ENCODE peak calls at places on chromosomes 5 and 9, in five cellular contexts. P is OCI-LY7, C is adrenal gland, Q is AG09309, U is lower leg skin. N is an unnamed sample.

GRCh38 chr9:4684820-4685219 is 5.5 kb downstream of the CDC37L1 start:
- DNase-seq in P (no peak), Q (no peak), C (no peak), U (no peak), N (no peak)

GRCh38 chr9:135474915-135475314 is 4.7 kb upstream of the PPP1R26 start:
- DNase-seq in C (no peak), Q (no peak), P (peak; percentile 25), U (no peak), N (no peak)

GRCh38 chr9:112112941-112113399 is 62.1 kb downstream of the SUSD1 start:
- DNase-seq in U (no peak), P (peak; percentile 10), Q (no peak), C (no peak), N (no peak)

GRCh38 chr5:39638803-39639202 is 214.0 kb upstream of the DAB2 start:
- DNase-seq in U (no peak), P (no peak), C (no peak), Q (no peak), N (no peak)

GRCh38 chr9:32596096-32596865 is 23.3 kb upstream of the NDUFB6 start:
- DNase-seq in P (no peak), U (no peak), Q (no peak), C (no peak), N (no peak)

GRCh38 chr5:28542968-28543367 is 1504.6 kb upstream of the CDH9 start:
- DNase-seq in Q (no peak), U (no peak), P (no peak), C (no peak), N (peak; percentile 64)

GRCh38 chr5:1517838-1518237 is 5.9 kb downstream of the LPCAT1 start:
- DNase-seq in U (peak; percentile 56), Q (no peak), P (no peak), C (peak; percentile 53), N (no peak)

GRCh38 chr5:28917631-28918030 is 1879.2 kb upstream of the CDH9 start:
- DNase-seq in C (no peak), U (no peak), P (no peak), Q (no peak), N (no peak)

GRCh38 chr9:33159058-33159759 is 7.9 kb downstream of the B4GALT1 start:
- DNase-seq in C (peak; percentile 93), Q (no peak), U (peak; percentile 95), P (peak; percentile 68), N (peak; percentile 74)

GRCh38 chr9:96317335-96317980 is 15.5 kb upstream of the HSD17B3 start:
- DNase-seq in Q (no peak), C (peak; percentile 80), U (peak; percentile 86), P (peak; percentile 47), N (peak; percentile 75)

GRCh38 chr5:67206381-67207328 is 10.1 kb upstream of the CD180 start:
- DNase-seq in Q (no peak), P (peak; percentile 88), C (no peak), U (no peak), N (peak; percentile 60)

GRCh38 chr5:178289438-178289837 is 56.8 kb upstream of the PHYKPL start:
- DNase-seq in U (no peak), P (no peak), C (no peak), Q (no peak), N (no peak)

GRCh38 chr9:99011161-99011709 is 67.5 kb downstream of the COL15A1 start:
- DNase-seq in U (no peak), C (no peak), P (peak; percentile 61), Q (no peak), N (peak; percentile 48)

GRCh38 chr9:101791938-101792337 is 53.5 kb upstream of the GRIN3A start:
- DNase-seq in Q (no peak), P (peak; percentile 28), C (peak; percentile 72), U (no peak), N (no peak)

GRCh38 chr9:126842977-126843799 is 17.3 kb upstream of the ZBTB34 start:
- DNase-seq in C (no peak), U (no peak), Q (no peak), P (no peak), N (no peak)

GRCh38 chr9:99040911-99041582 is 63.9 kb upstream of the TGFBR1 start:
- DNase-seq in C (no peak), P (no peak), U (no peak), Q (peak; percentile 68), N (peak; percentile 82)

GRCh38 chr9:123232332-123232731 is 36.1 kb downstream of the STRBP start:
- DNase-seq in C (no peak), U (no peak), Q (no peak), P (no peak), N (no peak)

GRCh38 chr9:99238331-99238730 is 16.2 kb downstream of the SEC61B start:
- DNase-seq in U (no peak), P (no peak), Q (no peak), C (no peak), N (no peak)

DNA sequence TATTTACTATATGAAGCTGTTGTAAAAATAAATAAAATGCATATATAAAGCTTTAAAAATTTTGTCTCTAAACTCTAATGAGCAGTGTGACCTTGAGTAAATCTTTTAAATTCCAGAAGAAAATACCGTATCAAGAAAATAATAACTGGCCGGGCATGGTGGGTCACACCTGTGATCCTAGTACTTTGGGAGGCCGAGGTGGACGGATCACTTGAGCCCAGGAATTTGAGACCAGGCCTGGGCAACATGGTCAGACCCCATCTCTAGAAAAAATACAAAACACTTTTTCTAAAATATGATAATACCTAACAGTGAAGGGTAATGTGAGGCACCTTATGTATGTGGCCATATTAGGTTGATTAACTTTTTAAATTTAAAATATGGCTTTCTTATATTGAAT is 8.5 kb downstream of the CPEB4 start:
- DNase-seq in C (peak; percentile 56), P (no peak), Q (no peak), U (no peak), N (no peak)
- H3K4me3 ChIP-seq in C (peak overlapping the region; percentile 94), P (peak overlapping the region; percentile 88), Q (no peak overlapping the region), U (no peak overlapping the region), N (no peak overlapping the region)

DNA sequence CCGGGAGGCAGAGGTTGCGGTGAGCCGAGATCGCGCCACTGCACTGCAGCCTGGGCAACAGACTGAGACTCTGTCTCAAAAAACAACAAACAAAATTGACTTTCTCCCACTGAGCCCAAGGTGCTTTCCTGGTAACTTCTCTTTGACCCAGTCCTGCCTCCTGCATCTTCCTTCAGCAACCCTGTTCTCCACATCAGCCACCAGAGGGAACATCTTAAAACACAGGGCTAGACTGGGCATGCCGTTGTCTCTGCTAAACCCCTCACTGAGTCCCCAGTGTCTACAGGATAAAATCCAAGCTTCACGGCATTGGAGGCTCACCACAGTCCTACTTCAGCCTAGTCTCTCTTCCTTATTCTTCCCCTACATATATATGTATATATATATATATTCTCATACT is 39.8 kb upstream of the KCNMB1 start:
- DNase-seq in Q (no peak), U (no peak), P (no peak), C (no peak), N (peak; percentile 11)
- TF ChIP-seq CTCF in Q (peak; percentile 20), U (no peak), P (no peak), C (no peak), N (peak; percentile 45)

DNA sequence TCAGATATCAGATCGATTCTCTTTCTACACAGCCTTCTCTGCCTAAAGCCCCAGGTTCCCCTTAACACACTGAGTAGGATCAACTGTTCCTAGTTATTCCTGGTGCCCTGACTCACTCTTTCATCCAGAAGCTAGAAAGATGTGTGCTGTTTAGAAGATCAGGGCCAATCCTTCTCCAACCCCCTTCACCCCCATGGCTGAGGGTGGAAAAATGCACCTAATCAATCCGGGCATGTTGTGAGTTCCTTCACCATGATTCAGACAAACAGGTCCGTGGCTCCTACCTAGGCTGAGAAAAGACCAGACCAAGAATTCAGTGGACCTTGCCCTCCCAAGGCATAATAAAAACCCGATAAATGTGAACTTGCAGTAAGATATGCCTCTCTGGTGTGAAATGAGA is 85.4 kb upstream of the EQTN start:
- DNase-seq in C (no peak), Q (no peak), P (no peak), U (no peak), N (no peak)
- H3K4me3 ChIP-seq in C (no peak overlapping the region), Q (no peak overlapping the region), P (no peak overlapping the region), U (no peak overlapping the region), N (no peak overlapping the region)

DNA sequence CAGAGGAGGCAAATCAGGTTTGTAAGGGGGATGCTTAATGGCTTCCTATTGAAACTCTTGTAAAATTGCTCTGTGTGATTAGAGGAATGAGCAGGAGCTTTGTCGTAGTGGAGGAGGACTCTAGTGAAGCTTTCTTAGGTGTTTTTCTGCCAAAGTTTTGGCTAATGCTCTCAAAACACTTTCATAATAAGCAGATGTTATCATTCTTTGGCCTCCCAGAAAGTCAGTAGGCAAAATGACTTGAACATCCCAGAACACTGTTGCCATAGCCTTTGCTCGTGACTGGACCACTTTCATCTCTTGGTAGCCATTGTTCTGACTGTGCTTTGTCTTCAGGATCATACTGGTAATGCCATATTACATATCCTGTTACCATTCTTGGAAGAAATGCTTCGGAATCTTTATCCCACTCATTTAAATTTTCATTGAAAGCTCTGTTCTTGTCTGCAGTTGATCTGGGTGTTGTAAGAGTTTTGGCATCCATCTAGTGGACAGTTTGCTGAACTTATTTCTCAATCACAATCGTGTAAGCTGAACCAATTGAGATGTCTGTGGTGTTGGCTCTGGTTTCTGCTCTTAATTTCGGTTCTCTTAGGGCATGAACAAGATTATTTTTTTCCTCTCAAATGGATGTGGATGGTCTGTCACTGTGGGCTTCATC is 187.6 kb downstream of the COMMD10 start:
- DNase-seq in Q (peak; percentile 42), P (no peak), C (no peak), U (no peak), N (peak; percentile 64)
- TF ChIP-seq CTCF in Q (no peak), P (no peak), C (no peak), U (no peak), N (peak; percentile 30)

DNA sequence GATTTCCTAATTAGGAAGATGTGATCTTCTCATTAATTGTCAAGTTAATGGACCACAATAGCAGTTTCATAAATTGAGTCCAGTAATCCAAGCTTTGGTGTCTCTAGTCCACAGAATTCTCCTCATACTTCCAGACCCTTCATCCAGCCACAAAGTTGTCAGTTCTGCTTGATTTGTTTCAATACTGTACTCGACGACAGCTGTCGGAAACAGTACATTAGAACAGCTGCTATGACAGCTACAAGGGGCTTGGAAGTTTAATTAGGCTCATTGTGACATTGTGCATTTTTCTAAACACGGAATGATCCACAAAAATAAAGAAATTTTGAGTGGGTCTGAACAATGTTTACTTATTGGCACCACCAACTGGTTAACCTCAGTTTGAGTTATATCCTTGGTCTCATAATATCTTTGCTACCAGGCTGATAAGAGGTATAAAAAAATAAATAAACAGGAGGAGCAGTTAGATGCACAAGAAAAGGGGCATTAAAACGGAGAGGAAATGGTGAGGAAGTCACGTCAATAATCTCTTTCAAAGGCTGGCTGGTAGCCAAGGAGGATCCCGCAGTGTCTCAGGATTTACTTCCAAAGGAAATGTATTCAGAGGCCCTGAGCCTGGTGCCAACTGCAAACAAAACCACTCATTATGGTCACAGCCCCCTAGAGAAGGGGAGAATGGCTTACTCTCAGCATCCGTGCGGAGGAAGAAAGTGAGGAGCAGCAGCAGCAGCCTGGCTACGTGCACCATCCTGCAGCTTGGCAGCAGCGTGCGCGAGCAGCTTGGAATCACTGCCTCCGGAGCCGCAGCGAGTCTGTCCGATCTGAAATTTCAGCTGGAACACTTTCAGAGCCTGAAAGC is 933.7 kb upstream of the DMAC1 start:
- DNase-seq in P (no peak), U (no peak), Q (no peak), C (peak; percentile 67), N (peak; percentile 29)
- H3K4me3 ChIP-seq in P (no peak overlapping the region), U (no peak overlapping the region), Q (no peak overlapping the region), C (peak overlapping the region; percentile 0), N (peak overlapping the region; percentile 22)

GRCh38 chr5:90113108-90113507 is 296.4 kb downstream of the CETN3 start:
- DNase-seq in U (no peak), P (no peak), C (no peak), Q (no peak), N (no peak)
- TF ChIP-seq CTCF in U (no peak), P (no peak), C (no peak), Q (no peak), N (no peak)

GRCh38 chr9:88087906-88088305 is 50.4 kb downstream of the SPATA31C2 start:
- DNase-seq in C (no peak), P (no peak), Q (no peak), U (no peak), N (no peak)
- H3K4me3 ChIP-seq in C (no peak overlapping the region), P (no peak overlapping the region), Q (no peak overlapping the region), U (no peak overlapping the region), N (no peak overlapping the region)

GRCh38 chr9:105401651-105402050 is 46.2 kb upstream of the FSD1L start:
- DNase-seq in U (no peak), P (peak; percentile 31), C (no peak), Q (no peak), N (peak; percentile 72)
- TF ChIP-seq CTCF in U (no peak), P (peak; percentile 28), C (no peak), Q (peak; percentile 25), N (no peak)